ENCODE peak calls at places on chromosomes 4 and X, in four cellular contexts. W is neural crest cell, Y is lower lobe of right lung, E is psoas muscle. O is an unnamed sample.

GRCh38 chr4:153834901-153835300 is 46.0 kb upstream of the SFRP2 start:
- DNase-seq in Y (no peak), E (no peak), W (no peak), O (no peak)

GRCh38 chrX:5916945-5917344 is 311.7 kb downstream of the NLGN4X start:
- DNase-seq in W (no peak), E (no peak), Y (no peak), O (no peak)

GRCh38 chrX:39814391-39814790 is 283.4 kb downstream of the BCOR start:
- DNase-seq in E (peak; percentile 44), Y (no peak), W (no peak), O (no peak)

GRCh38 chr4:22483551-22483981 is 32.3 kb downstream of the ADGRA3 start:
- DNase-seq in W (no peak), Y (no peak), E (no peak), O (peak; percentile 65)

GRCh38 chrX:49877397-49878101 is 1.7 kb upstream of the USP27X start:
- DNase-seq in Y (no peak), W (no peak), E (no peak), O (no peak)

GRCh38 chrX:103396186-103396585 is 19.8 kb downstream of the BEX3 start:
- DNase-seq in Y (no peak), E (no peak), W (no peak), O (peak; percentile 21)

GRCh38 chr4:122163301-122163700 is 11.2 kb downstream of the BLTP1 start:
- DNase-seq in Y (no peak), E (no peak), W (no peak), O (no peak)

GRCh38 chr4:20378181-20378580 is 126.5 kb downstream of the SLIT2 start:
- DNase-seq in W (no peak), Y (no peak), E (no peak), O (no peak)

GRCh38 chr4:120718979-120719566 is 203.5 kb downstream of the PRDM5 start:
- DNase-seq in W (peak; percentile 28), E (no peak), Y (no peak), O (peak; percentile 66)

GRCh38 chr4:47122592-47123291 is 91.4 kb downstream of the GABRB1 start:
- DNase-seq in Y (no peak), W (peak; percentile 65), E (no peak), O (peak; percentile 78)

GRCh38 chr4:173365359-173365996 is 5.3 kb upstream of the SAP30 start:
- DNase-seq in W (no peak), E (no peak), Y (no peak), O (no peak)

GRCh38 chr4:123889376-123889945 is 492.9 kb downstream of the SPRY1 start:
- DNase-seq in W (no peak), Y (no peak), E (no peak), O (no peak)

GRCh38 chrX:43870758-43871419 is 11.4 kb downstream of the MAOB start:
- DNase-seq in W (no peak), Y (no peak), E (no peak), O (no peak)

GRCh38 chrX:439719-440118 is 53.0 kb upstream of the PPP2R3B start:
- DNase-seq in Y (no peak), W (no peak), E (no peak), O (no peak)

GRCh38 chr4:181821039-181822004 is 421.9 kb upstream of the TENM3 start:
- DNase-seq in Y (no peak), E (no peak), W (no peak), O (peak; percentile 10)

GRCh38 chr4:80097395-80098177 is 24.6 kb upstream of the ANTXR2 start:
- DNase-seq in W (no peak), Y (no peak), E (peak; percentile 60), O (no peak)

GRCh38 chrX:94662665-94663064 is 988.7 kb downstream of the FAM133A start:
- DNase-seq in E (no peak), Y (no peak), W (no peak), O (no peak)

GRCh38 chr4:114758066-114758465 is 159.5 kb downstream of the UGT8 start:
- DNase-seq in Y (no peak), E (no peak), W (no peak), O (no peak)

GRCh38 chr4:2835978-2836377 is 7.7 kb upstream of the ADD1 start:
- DNase-seq in W (no peak), E (peak; percentile 23), Y (no peak), O (no peak)

GRCh38 chr4:46124773-46125172 is 919 bp upstream of the GABRG1 start:
- DNase-seq in E (no peak), Y (peak; percentile 30), W (peak; percentile 44), O (peak; percentile 48)

GRCh38 chr4:105887508-105887907 is 7.8 kb upstream of the NPNT start:
- DNase-seq in E (no peak), Y (no peak), W (no peak), O (no peak)

GRCh38 chr4:10461091-10461849 is 4.0 kb upstream of the ZNF518B start:
- DNase-seq in E (peak; percentile 67), W (peak; percentile 66), Y (peak; percentile 82), O (peak; percentile 85)

GRCh38 chr4:909821-910220 is 22.3 kb downstream of the GAK start:
- DNase-seq in Y (peak; percentile 27), W (no peak), E (peak; percentile 42), O (no peak)

GRCh38 chr4:108170729-108171540 is 2.2 kb upstream of the LEF1 start:
- DNase-seq in E (no peak), W (no peak), Y (no peak), O (peak; percentile 31)

GRCh38 chr4:108171541-108172230 is 3.0 kb upstream of the LEF1 start:
- DNase-seq in Y (no peak), W (peak; percentile 29), E (no peak), O (no peak)

GRCh38 chr4:108172780-108173598 is 4.3 kb upstream of the LEF1 start:
- DNase-seq in E (peak; percentile 51), W (peak; percentile 73), Y (peak; percentile 53), O (peak; percentile 56)

GRCh38 chr4:108173599-108174057 is 4.9 kb upstream of the LEF1 start:
- DNase-seq in E (no peak), W (no peak), Y (no peak), O (no peak)

GRCh38 chr4:108172231-108172779 is 3.6 kb upstream of the LEF1 start:
- DNase-seq in W (peak; percentile 55), E (peak; percentile 48), Y (no peak), O (peak; percentile 29)
- TF ChIP-seq CTCF in W (peak; percentile 46), E (no peak), Y (peak; percentile 28), O (no peak)

GRCh38 chr4:125526420-125526819 is 211.7 kb downstream of the FAT4 start:
- DNase-seq in Y (no peak), E (no peak), W (no peak), O (no peak)
- TF ChIP-seq CTCF in Y (no peak), E (peak; percentile 11), W (peak; percentile 48), O (no peak)

DNA sequence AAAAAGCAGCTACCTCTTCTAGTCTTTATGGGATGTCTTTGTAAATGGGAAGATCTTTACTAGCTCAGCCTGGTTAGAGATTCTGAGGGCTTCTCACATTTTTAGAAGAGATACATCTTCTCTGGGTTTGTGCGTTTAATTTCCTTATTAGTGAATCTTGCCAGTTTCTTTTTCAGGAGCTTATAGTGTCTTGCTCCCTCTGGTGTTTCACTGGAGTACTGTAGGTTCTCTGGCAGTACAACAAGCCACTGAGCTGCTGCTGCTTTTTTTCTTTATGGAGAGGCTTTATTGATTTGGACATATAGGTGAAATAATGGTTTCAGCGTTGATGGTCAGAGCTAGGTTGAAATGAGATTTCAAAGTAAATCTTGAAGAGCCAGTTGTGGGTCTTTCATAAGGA is 82.9 kb downstream of the LAS1L start:
- DNase-seq in W (peak; percentile 21), E (no peak), Y (no peak), O (peak; percentile 14)
- TF ChIP-seq CTCF in W (peak; percentile 66), E (peak; percentile 12), Y (peak; percentile 31), O (peak; percentile 25)

GRCh38 chr4:82801910-82802521 is 3.4 kb upstream of the SCD5 start:
- DNase-seq in W (no peak), E (no peak), Y (no peak), O (peak; percentile 51)
- TF ChIP-seq CTCF in W (peak; percentile 51), E (no peak), Y (peak; percentile 11), O (peak; percentile 45)